ENCODE peak calls at places on chromosomes 3 and 15, in four cellular contexts. O, K, X and T are unnamed samples.

GRCh38 chr15:20340331-20340811 is 201.2 kb downstream of the GOLGA6L6 start:
- DNase-seq in O (no peak), K (peak), X (no peak), T (no peak)

GRCh38 chr3:149790265-149790664 is 2.1 kb downstream of the ANKUB1 start:
- DNase-seq in O (no peak), K (no peak), X (no peak), T (no peak)

GRCh38 chr3:24129549-24129948 is 184.5 kb downstream of the NR1D2 start:
- DNase-seq in O (no peak), K (no peak), X (no peak), T (no peak)

GRCh38 chr3:16409032-16409431 is 104.5 kb downstream of the RFTN1 start:
- DNase-seq in O (no peak), K (no peak), X (no peak), T (no peak)

GRCh38 chr3:190222360-190222759 is 99.9 kb downstream of the CLDN1 start:
- DNase-seq in O (no peak), K (no peak), X (no peak), T (no peak)

GRCh38 chr3:172020763-172021162 is 18.6 kb upstream of the FNDC3B start:
- DNase-seq in O (no peak), K (no peak), X (no peak), T (no peak)

GRCh38 chr15:42080585-42081462 is 13.5 kb downstream of the PLA2G4D start:
- DNase-seq in O (no peak), K (no peak), X (no peak), T (no peak)

GRCh38 chr3:71912839-71913495 is 128.0 kb upstream of the PROK2 start:
- DNase-seq in O (no peak), K (peak), X (no peak), T (no peak)

GRCh38 chr3:170762081-170762480 is 107.9 kb downstream of the RPL22L1 start:
- DNase-seq in O (no peak), K (no peak), X (no peak), T (no peak)

GRCh38 chr3:59764131-59764530 is 714.3 kb upstream of the CFAP20DC start:
- DNase-seq in O (no peak), K (no peak), X (no peak), T (no peak)

GRCh38 chr3:38477839-38478450 is 18.2 kb upstream of the EXOG start:
- DNase-seq in O (no peak), K (no peak), X (no peak), T (no peak)

GRCh38 chr3:155978324-155978723 is 107.9 kb downstream of the GMPS start:
- DNase-seq in O (no peak), K (no peak), X (no peak), T (no peak)

GRCh38 chr15:101031203-101031602 is 112.0 kb downstream of the LRRK1 start:
- DNase-seq in O (no peak), K (no peak), X (no peak), T (no peak)

GRCh38 chr3:124788254-124788745 is 58.0 kb downstream of the UMPS start:
- DNase-seq in O (no peak), K (no peak), X (no peak), T (no peak)

GRCh38 chr3:196431193-196432136 is 762 bp downstream of the UBXN7 start:
- DNase-seq in O (no peak), K (peak), X (no peak), T (no peak)

GRCh38 chr15:58475573-58476524 is 44.1 kb downstream of the LIPC start:
- DNase-seq in O (peak), K (no peak), X (no peak), T (no peak)

GRCh38 chr15:58474741-58475323 is 43.0 kb downstream of the LIPC start:
- DNase-seq in O (no peak), K (no peak), X (no peak), T (no peak)

GRCh38 chr15:58472821-58473581 is 41.2 kb downstream of the LIPC start:
- DNase-seq in O (no peak), K (no peak), X (no peak), T (no peak)

GRCh38 chr15:58472221-58472620 is 40.4 kb downstream of the LIPC start:
- DNase-seq in O (no peak), K (no peak), X (no peak), T (no peak)

GRCh38 chr15:58473720-58474119 is 41.9 kb downstream of the LIPC start:
- DNase-seq in O (no peak), K (no peak), X (peak), T (no peak)
- TF ChIP-seq SPI1 in O (no peak), K (no peak), X (no peak), T (no peak)

GRCh38 chr15:44536962-44537727 is at the start of gene EIF3J:
- DNase-seq in O (peak), K (peak), X (peak), T (peak)

GRCh38 chr15:44535092-44535491 is 1.9 kb upstream of the EIF3J start:
- DNase-seq in O (no peak), K (no peak), X (no peak), T (no peak)

GRCh38 chr15:44537728-44538240 is 837 bp downstream of the EIF3J start:
- DNase-seq in O (no peak), K (peak), X (no peak), T (no peak)

GRCh38 chr15:44536298-44536961 is 517 bp upstream of the EIF3J start:
- DNase-seq in O (peak), K (peak), X (no peak), T (no peak)

GRCh38 chr15:44535509-44536297 is 1.2 kb upstream of the EIF3J start:
- DNase-seq in O (no peak), K (no peak), X (no peak), T (no peak)
- TF ChIP-seq SPI1 in O (no peak), K (no peak), X (no peak), T (no peak)

GRCh38 chr3:135516143-135516542 is 449.4 kb upstream of the PPP2R3A start:
- DNase-seq in O (no peak), K (peak), X (no peak), T (no peak)
- TF ChIP-seq SPI1 in O (peak), K (peak), X (no peak), T (no peak)

GRCh38 chr3:160001850-160002623 is 13.4 kb downstream of the IL12A start:
- DNase-seq in O (no peak), K (no peak), X (no peak), T (no peak)

GRCh38 chr3:160001154-160001760 is 12.6 kb downstream of the IL12A start:
- DNase-seq in O (no peak), K (no peak), X (no peak), T (no peak)

GRCh38 chr3:160005004-160005403 is 16.4 kb downstream of the IL12A start:
- DNase-seq in O (no peak), K (no peak), X (no peak), T (no peak)

GRCh38 chr3:160006282-160007163 is 17.9 kb downstream of the IL12A start:
- DNase-seq in O (no peak), K (peak), X (no peak), T (no peak)

GRCh38 chr3:160003520-160004128 is 15.0 kb downstream of the IL12A start:
- DNase-seq in O (no peak), K (peak), X (no peak), T (no peak)
- TF ChIP-seq SPI1 in O (no peak), K (no peak), X (no peak), T (no peak)

GRCh38 chr3:120512655-120513054 is 61.9 kb upstream of the FSTL1 start:
- DNase-seq in O (no peak), K (no peak), X (no peak), T (no peak)

GRCh38 chr3:120506076-120506827 is 55.5 kb upstream of the FSTL1 start:
- DNase-seq in O (no peak), K (no peak), X (no peak), T (no peak)

GRCh38 chr3:120502116-120502515 is 51.3 kb upstream of the FSTL1 start:
- DNase-seq in O (no peak), K (no peak), X (no peak), T (no peak)

GRCh38 chr3:120503727-120504616 is 53.2 kb upstream of the FSTL1 start:
- DNase-seq in O (no peak), K (no peak), X (no peak), T (no peak)

DNA sequence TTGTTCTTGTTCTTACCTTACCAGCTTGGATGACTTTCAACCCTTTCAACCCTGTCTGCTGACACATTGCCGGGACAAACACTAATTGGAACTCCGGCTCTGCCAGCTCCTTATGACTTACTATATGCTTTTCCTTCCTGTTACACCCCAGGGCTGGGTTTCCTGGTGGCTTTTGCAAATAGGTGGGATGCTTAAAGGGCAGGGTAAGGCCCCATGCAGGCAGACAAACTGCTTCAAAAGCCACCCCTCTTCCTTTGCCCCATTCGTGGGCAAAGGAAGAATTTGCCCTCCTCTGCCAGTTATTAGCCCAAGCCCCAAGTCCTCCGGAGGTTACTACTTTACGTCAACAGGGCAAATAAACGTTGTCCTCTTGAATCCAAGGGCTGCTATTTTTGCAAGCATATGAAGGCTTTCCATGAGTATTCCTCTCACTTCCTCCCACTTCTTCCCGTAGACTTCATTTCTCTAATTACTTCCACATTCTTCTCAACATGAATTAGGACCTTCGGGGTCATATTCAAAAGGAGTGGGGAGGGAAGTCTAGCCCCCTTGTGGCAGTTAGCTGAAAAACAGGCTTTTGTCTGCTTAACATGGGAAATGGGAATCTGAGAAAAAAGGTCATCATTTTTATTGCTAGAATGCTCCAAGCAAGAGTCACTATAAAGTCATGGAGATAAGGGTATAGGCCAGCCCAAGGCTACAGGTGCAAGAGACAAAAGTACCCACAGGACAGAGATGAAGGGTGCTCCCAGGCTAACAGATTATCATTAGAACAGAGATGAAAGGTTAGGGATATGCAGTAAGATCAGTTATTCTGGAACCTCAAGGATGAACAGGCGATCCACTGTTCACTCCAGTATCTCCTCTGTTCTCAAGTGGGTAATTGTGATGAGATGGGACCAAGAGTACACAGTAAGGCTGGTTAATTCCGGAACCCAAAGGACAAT is 56.3 kb upstream of the FSTL1 start:
- DNase-seq in O (no peak), K (peak), X (no peak), T (peak)
- TF ChIP-seq SPI1 in O (peak), K (no peak), X (no peak), T (no peak)

DNA sequence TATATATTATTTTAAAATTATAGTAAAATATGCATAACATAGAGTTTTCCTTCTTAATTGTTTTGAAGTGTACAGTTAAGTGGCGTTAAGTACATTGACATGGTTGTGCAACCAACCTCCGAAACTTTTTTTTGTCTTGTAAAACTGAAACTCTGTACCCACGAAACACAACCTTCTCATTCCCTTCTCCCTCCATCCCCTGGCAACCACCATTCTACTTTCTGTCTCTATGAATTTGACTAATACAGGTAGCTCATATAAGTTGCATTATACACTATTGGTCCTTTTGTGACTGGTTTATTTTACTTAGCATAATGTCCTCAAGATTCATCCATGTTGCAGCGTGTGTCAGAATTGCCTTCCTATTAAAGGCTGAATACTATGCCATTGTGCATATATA is 179.4 kb downstream of the SATB1 start:
- DNase-seq in O (no peak), K (no peak), X (no peak), T (no peak)
- TF ChIP-seq SPI1 in O (no peak), K (no peak), X (no peak), T (no peak)

GRCh38 chr3:45874677-45875346 is 11.5 kb upstream of the CCR9 start:
- DNase-seq in O (no peak), K (peak), X (no peak), T (no peak)
- TF ChIP-seq SPI1 in O (no peak), K (no peak), X (no peak), T (no peak)